ENCODE peak calls at places on chromosomes 6 and 20, in four cellular contexts. One of them, this sample, is unnamed.

GRCh38 chr20:6700563-6701328 is 66.7 kb upstream of the BMP2 start:
- DNase-seq in Calu3: no peak
- DNase-seq in B cell: no peak
- DNase-seq in activated naive CD4-positive, alpha-beta T cell treated with anti-CD3 and anti-CD28 coated beads, Interleukin-2, amount 50 U/mL, for 16 hours: no peak
- DNase-seq in this sample: no peak

GRCh38 chr6:33199687-33200233 is 705 bp downstream of the RXRB start:
- DNase-seq in Calu3: no peak
- DNase-seq in B cell: peak
- DNase-seq in activated naive CD4-positive, alpha-beta T cell treated with anti-CD3 and anti-CD28 coated beads, Interleukin-2, amount 50 U/mL, for 16 hours: peak
- DNase-seq in this sample: peak

GRCh38 chr20:5893052-5893451 is 57.3 kb downstream of the TRMT6 start:
- DNase-seq in Calu3: no peak
- DNase-seq in B cell: no peak
- DNase-seq in activated naive CD4-positive, alpha-beta T cell treated with anti-CD3 and anti-CD28 coated beads, Interleukin-2, amount 50 U/mL, for 16 hours: no peak
- DNase-seq in this sample: no peak

GRCh38 chr6:3798211-3798909 is 46.8 kb upstream of the PXDC1 start:
- DNase-seq in Calu3: peak
- DNase-seq in B cell: no peak
- DNase-seq in activated naive CD4-positive, alpha-beta T cell treated with anti-CD3 and anti-CD28 coated beads, Interleukin-2, amount 50 U/mL, for 16 hours: no peak
- DNase-seq in this sample: peak

GRCh38 chr6:73798592-73798991 is 102.6 kb downstream of the CD109 start:
- DNase-seq in Calu3: no peak
- DNase-seq in B cell: no peak
- DNase-seq in activated naive CD4-positive, alpha-beta T cell treated with anti-CD3 and anti-CD28 coated beads, Interleukin-2, amount 50 U/mL, for 16 hours: no peak
- DNase-seq in this sample: no peak

GRCh38 chr20:52193133-52193532 is 1.6 kb upstream of the ZFP64 start:
- DNase-seq in Calu3: no peak
- DNase-seq in B cell: no peak
- DNase-seq in activated naive CD4-positive, alpha-beta T cell treated with anti-CD3 and anti-CD28 coated beads, Interleukin-2, amount 50 U/mL, for 16 hours: no peak
- DNase-seq in this sample: peak

GRCh38 chr20:58277578-58278344 is 31.8 kb upstream of the RAB22A start:
- DNase-seq in Calu3: no peak
- DNase-seq in B cell: no peak
- DNase-seq in activated naive CD4-positive, alpha-beta T cell treated with anti-CD3 and anti-CD28 coated beads, Interleukin-2, amount 50 U/mL, for 16 hours: no peak
- DNase-seq in this sample: peak

GRCh38 chr6:82371799-82372508 is 8.3 kb downstream of the TPBG start:
- DNase-seq in Calu3: no peak
- DNase-seq in B cell: no peak
- DNase-seq in activated naive CD4-positive, alpha-beta T cell treated with anti-CD3 and anti-CD28 coated beads, Interleukin-2, amount 50 U/mL, for 16 hours: no peak
- DNase-seq in this sample: peak

GRCh38 chr6:38688579-38689087 is 14.3 kb downstream of the GLO1 start:
- DNase-seq in Calu3: no peak
- DNase-seq in B cell: peak
- DNase-seq in activated naive CD4-positive, alpha-beta T cell treated with anti-CD3 and anti-CD28 coated beads, Interleukin-2, amount 50 U/mL, for 16 hours: no peak
- DNase-seq in this sample: no peak

GRCh38 chr20:31707994-31708744 is 14.5 kb downstream of the BCL2L1 start:
- DNase-seq in Calu3: peak
- DNase-seq in B cell: no peak
- DNase-seq in activated naive CD4-positive, alpha-beta T cell treated with anti-CD3 and anti-CD28 coated beads, Interleukin-2, amount 50 U/mL, for 16 hours: no peak
- DNase-seq in this sample: peak

GRCh38 chr20:61835301-61835700 is 230.4 kb downstream of the TAF4 start:
- DNase-seq in Calu3: no peak
- DNase-seq in B cell: no peak
- DNase-seq in activated naive CD4-positive, alpha-beta T cell treated with anti-CD3 and anti-CD28 coated beads, Interleukin-2, amount 50 U/mL, for 16 hours: no peak
- DNase-seq in this sample: no peak

GRCh38 chr6:22873531-22874136 is 304.3 kb downstream of the HDGFL1 start:
- DNase-seq in Calu3: no peak
- DNase-seq in B cell: no peak
- DNase-seq in activated naive CD4-positive, alpha-beta T cell treated with anti-CD3 and anti-CD28 coated beads, Interleukin-2, amount 50 U/mL, for 16 hours: no peak
- DNase-seq in this sample: no peak

GRCh38 chr6:119129148-119129967 is 50.9 kb upstream of the FAM184A start:
- DNase-seq in Calu3: peak
- DNase-seq in B cell: peak
- DNase-seq in activated naive CD4-positive, alpha-beta T cell treated with anti-CD3 and anti-CD28 coated beads, Interleukin-2, amount 50 U/mL, for 16 hours: no peak
- DNase-seq in this sample: peak

GRCh38 chr6:68958327-68958726 is 323.2 kb downstream of the ADGRB3 start:
- DNase-seq in Calu3: no peak
- DNase-seq in B cell: no peak
- DNase-seq in activated naive CD4-positive, alpha-beta T cell treated with anti-CD3 and anti-CD28 coated beads, Interleukin-2, amount 50 U/mL, for 16 hours: no peak
- DNase-seq in this sample: peak

GRCh38 chr20:15619816-15620215 is 953.4 kb downstream of the KIF16B start:
- DNase-seq in Calu3: no peak
- DNase-seq in B cell: no peak
- DNase-seq in activated naive CD4-positive, alpha-beta T cell treated with anti-CD3 and anti-CD28 coated beads, Interleukin-2, amount 50 U/mL, for 16 hours: no peak
- DNase-seq in this sample: no peak

GRCh38 chr6:143680157-143680556 is 2.4 kb downstream of the PHACTR2 start:
- DNase-seq in Calu3: no peak
- DNase-seq in B cell: no peak
- DNase-seq in activated naive CD4-positive, alpha-beta T cell treated with anti-CD3 and anti-CD28 coated beads, Interleukin-2, amount 50 U/mL, for 16 hours: no peak
- DNase-seq in this sample: no peak

GRCh38 chr20:32674362-32674789 is 635 bp upstream of the C20orf203 start:
- DNase-seq in Calu3: peak
- DNase-seq in B cell: peak
- DNase-seq in activated naive CD4-positive, alpha-beta T cell treated with anti-CD3 and anti-CD28 coated beads, Interleukin-2, amount 50 U/mL, for 16 hours: peak
- DNase-seq in this sample: peak

GRCh38 chr6:130907687-130908086 is 80.5 kb downstream of the SMLR1 start:
- DNase-seq in Calu3: no peak
- DNase-seq in B cell: no peak
- DNase-seq in activated naive CD4-positive, alpha-beta T cell treated with anti-CD3 and anti-CD28 coated beads, Interleukin-2, amount 50 U/mL, for 16 hours: no peak
- DNase-seq in this sample: no peak

GRCh38 chr20:4136078-4136966 is 121.0 kb upstream of the RNF24 start:
- DNase-seq in Calu3: no peak
- DNase-seq in B cell: no peak
- DNase-seq in activated naive CD4-positive, alpha-beta T cell treated with anti-CD3 and anti-CD28 coated beads, Interleukin-2, amount 50 U/mL, for 16 hours: no peak
- DNase-seq in this sample: no peak

GRCh38 chr20:63378626-63379025 is 17.5 kb upstream of the CHRNA4 start:
- DNase-seq in Calu3: no peak
- DNase-seq in B cell: no peak
- DNase-seq in activated naive CD4-positive, alpha-beta T cell treated with anti-CD3 and anti-CD28 coated beads, Interleukin-2, amount 50 U/mL, for 16 hours: no peak
- DNase-seq in this sample: no peak

GRCh38 chr6:83868639-83869038 is 9.2 kb downstream of the CYB5R4 start:
- DNase-seq in Calu3: no peak
- DNase-seq in B cell: no peak
- DNase-seq in activated naive CD4-positive, alpha-beta T cell treated with anti-CD3 and anti-CD28 coated beads, Interleukin-2, amount 50 U/mL, for 16 hours: no peak
- DNase-seq in this sample: peak

GRCh38 chr6:56965126-56965525 is 10.2 kb downstream of the BEND6 start:
- DNase-seq in Calu3: no peak
- DNase-seq in B cell: no peak
- DNase-seq in activated naive CD4-positive, alpha-beta T cell treated with anti-CD3 and anti-CD28 coated beads, Interleukin-2, amount 50 U/mL, for 16 hours: no peak
- DNase-seq in this sample: no peak

GRCh38 chr6:84193140-84193708 is 34.2 kb downstream of the CEP162 start:
- DNase-seq in Calu3: no peak
- DNase-seq in B cell: no peak
- DNase-seq in activated naive CD4-positive, alpha-beta T cell treated with anti-CD3 and anti-CD28 coated beads, Interleukin-2, amount 50 U/mL, for 16 hours: no peak
- DNase-seq in this sample: no peak

GRCh38 chr6:7998103-7998725 is 66.0 kb downstream of the BLOC1S5 start:
- DNase-seq in Calu3: no peak
- DNase-seq in B cell: peak
- DNase-seq in activated naive CD4-positive, alpha-beta T cell treated with anti-CD3 and anti-CD28 coated beads, Interleukin-2, amount 50 U/mL, for 16 hours: no peak
- DNase-seq in this sample: no peak

GRCh38 chr6:34350100-34350936 is 42.2 kb downstream of the NUDT3 start:
- DNase-seq in Calu3: no peak
- DNase-seq in B cell: no peak
- DNase-seq in activated naive CD4-positive, alpha-beta T cell treated with anti-CD3 and anti-CD28 coated beads, Interleukin-2, amount 50 U/mL, for 16 hours: no peak
- DNase-seq in this sample: peak

GRCh38 chr6:99121748-99122147 is 174.0 kb upstream of the FBXL4 start:
- DNase-seq in Calu3: no peak
- DNase-seq in B cell: no peak
- DNase-seq in activated naive CD4-positive, alpha-beta T cell treated with anti-CD3 and anti-CD28 coated beads, Interleukin-2, amount 50 U/mL, for 16 hours: no peak
- DNase-seq in this sample: no peak

GRCh38 chr6:151241853-151242252 is 2.1 kb downstream of the AKAP12 start:
- DNase-seq in Calu3: no peak
- DNase-seq in B cell: no peak
- DNase-seq in activated naive CD4-positive, alpha-beta T cell treated with anti-CD3 and anti-CD28 coated beads, Interleukin-2, amount 50 U/mL, for 16 hours: no peak
- DNase-seq in this sample: no peak

GRCh38 chr6:167917755-167918154 is 79.7 kb upstream of the KIF25 start:
- DNase-seq in Calu3: no peak
- DNase-seq in B cell: no peak
- DNase-seq in activated naive CD4-positive, alpha-beta T cell treated with anti-CD3 and anti-CD28 coated beads, Interleukin-2, amount 50 U/mL, for 16 hours: no peak
- DNase-seq in this sample: no peak

GRCh38 chr20:7264137-7264536 is 496.7 kb downstream of the BMP2 start:
- DNase-seq in Calu3: no peak
- DNase-seq in B cell: no peak
- DNase-seq in activated naive CD4-positive, alpha-beta T cell treated with anti-CD3 and anti-CD28 coated beads, Interleukin-2, amount 50 U/mL, for 16 hours: no peak
- DNase-seq in this sample: no peak

GRCh38 chr6:99282479-99283062 is 66.9 kb downstream of the FAXC start:
- DNase-seq in Calu3: no peak
- DNase-seq in B cell: no peak
- DNase-seq in activated naive CD4-positive, alpha-beta T cell treated with anti-CD3 and anti-CD28 coated beads, Interleukin-2, amount 50 U/mL, for 16 hours: no peak
- DNase-seq in this sample: peak

This sample was measured in NCI-H69.